ENCODE peak calls at places on chromosomes 7 and 10, in five cellular contexts. A, I, S, H and K are unnamed samples.

GRCh38 chr10:82150123-82150900 is 275.3 kb downstream of the NRG3 start:
- DNase-seq in A (peak; percentile 74), I (no peak), S (no peak), H (peak; percentile 83), K (peak; percentile 63)

GRCh38 chr7:131493559-131493958 is 62.9 kb downstream of the PODXL start:
- DNase-seq in A (no peak), I (no peak), S (no peak), H (no peak), K (no peak)

GRCh38 chr10:68598978-68599753 is 39.0 kb downstream of the TET1 start:
- DNase-seq in A (no peak), I (peak; percentile 43), S (no peak), H (no peak), K (no peak)

GRCh38 chr7:11593322-11593721 is 238.7 kb downstream of the THSD7A start:
- DNase-seq in A (no peak), I (no peak), S (no peak), H (no peak), K (no peak)

GRCh38 chr10:19498348-19499290 is 317.6 kb upstream of the PLXDC2 start:
- DNase-seq in A (no peak), I (no peak), S (no peak), H (no peak), K (no peak)

GRCh38 chr7:142626420-142627035 is 122.7 kb upstream of the PRSS1 start:
- DNase-seq in A (peak; percentile 66), I (peak; percentile 3), S (peak; percentile 77), H (no peak), K (peak; percentile 45)

GRCh38 chr10:58820862-58821559 is 308.3 kb downstream of the BICC1 start:
- DNase-seq in A (no peak), I (no peak), S (no peak), H (no peak), K (no peak)

GRCh38 chr7:152144557-152145245 is 119.2 kb downstream of the GALNT11 start:
- DNase-seq in A (no peak), I (no peak), S (peak; percentile 43), H (no peak), K (no peak)

GRCh38 chr7:70925411-70926115 is 206.4 kb upstream of the GALNT17 start:
- DNase-seq in A (no peak), I (no peak), S (no peak), H (no peak), K (peak; percentile 33)

GRCh38 chr7:28102778-28103177 is 77.8 kb downstream of the JAZF1 start:
- DNase-seq in A (no peak), I (no peak), S (no peak), H (no peak), K (no peak)

GRCh38 chr7:131753620-131754222 is 197.3 kb upstream of the PODXL start:
- DNase-seq in A (peak; percentile 3), I (no peak), S (no peak), H (peak; percentile 21), K (no peak)

GRCh38 chr7:20152511-20152910 is 64.7 kb downstream of the MACC1 start:
- DNase-seq in A (no peak), I (no peak), S (no peak), H (no peak), K (no peak)

GRCh38 chr7:158015403-158016116 is 572.1 kb downstream of the PTPRN2 start:
- DNase-seq in A (no peak), I (peak; percentile 31), S (no peak), H (no peak), K (no peak)

GRCh38 chr7:37833107-37833817 is 15.1 kb upstream of the NME8 start:
- DNase-seq in A (peak; percentile 38), I (peak; percentile 45), S (peak; percentile 56), H (peak; percentile 7), K (peak; percentile 48)

GRCh38 chr10:58704226-58705200 is 191.8 kb downstream of the BICC1 start:
- DNase-seq in A (no peak), I (no peak), S (no peak), H (no peak), K (no peak)

GRCh38 chr7:139681463-139681755 is 96.4 kb downstream of the HIPK2 start:
- DNase-seq in A (no peak), I (no peak), S (no peak), H (no peak), K (no peak)

GRCh38 chr10:131580674-131581073 is 269.2 kb upstream of the TCERG1L start:
- DNase-seq in A (no peak), I (no peak), S (no peak), H (no peak), K (no peak)

GRCh38 chr7:133985300-133985699 is 141.8 kb upstream of the LRGUK start:
- DNase-seq in A (no peak), I (no peak), S (no peak), H (no peak), K (no peak)

GRCh38 chr10:30553625-30554442 is 75.7 kb downstream of the LYZL2 start:
- DNase-seq in A (no peak), I (no peak), S (no peak), H (no peak), K (peak; percentile 8)

GRCh38 chr7:37065779-37066271 is 341.5 kb upstream of the AOAH start:
- DNase-seq in A (no peak), I (no peak), S (no peak), H (no peak), K (no peak)

GRCh38 chr10:78914060-78914378 is 154.7 kb upstream of the ZMIZ1 start:
- DNase-seq in A (no peak), I (no peak), S (no peak), H (no peak), K (no peak)

GRCh38 chr10:124509836-124510535 is 48.4 kb downstream of the LHPP start:
- DNase-seq in A (no peak), I (no peak), S (no peak), H (no peak), K (no peak)

GRCh38 chr10:77023396-77023795 is 614.2 kb downstream of the KCNMA1 start:
- DNase-seq in A (no peak), I (no peak), S (no peak), H (no peak), K (no peak)

GRCh38 chr7:79412915-79413314 is 40.6 kb downstream of the MAGI2 start:
- DNase-seq in A (no peak), I (no peak), S (no peak), H (no peak), K (no peak)

GRCh38 chr10:120229641-120230040 is 227.4 kb upstream of the PLPP4 start:
- DNase-seq in A (no peak), I (no peak), S (no peak), H (no peak), K (no peak)

GRCh38 chr7:29989257-29989995 is at the start of gene SCRN1:
- DNase-seq in A (peak; percentile 81), I (peak; percentile 54), S (peak; percentile 31), H (no peak), K (peak; percentile 42)

GRCh38 chr10:28263136-28263857 is 39.6 kb downstream of the MPP7 start:
- DNase-seq in A (no peak), I (no peak), S (no peak), H (no peak), K (no peak)

GRCh38 chr10:132360766-132361447 is 28.9 kb downstream of the LRRC27 start:
- DNase-seq in A (peak; percentile 15), I (no peak), S (peak; percentile 47), H (no peak), K (no peak)

GRCh38 chr7:11830582-11831382 is 1.2 kb downstream of the THSD7A start:
- DNase-seq in A (no peak), I (no peak), S (no peak), H (no peak), K (no peak)

GRCh38 chr10:13977861-13978843 is 352.6 kb downstream of the FRMD4A start:
- DNase-seq in A (no peak), I (no peak), S (no peak), H (no peak), K (no peak)

GRCh38 chr10:42969147-42969546 is 107.7 kb upstream of the RET start:
- DNase-seq in A (no peak), I (no peak), S (no peak), H (no peak), K (no peak)

GRCh38 chr10:6543431-6544005 is 36.6 kb downstream of the PRKCQ start:
- DNase-seq in A (peak; percentile 29), I (no peak), S (peak; percentile 75), H (no peak), K (no peak)

GRCh38 chr7:49980414-49980813 is 112.6 kb downstream of the ZPBP start:
- DNase-seq in A (peak; percentile 9), I (peak; percentile 8), S (peak; percentile 42), H (no peak), K (no peak)

GRCh38 chr7:155962191-155962967 is 150.1 kb upstream of the SHH start:
- DNase-seq in A (no peak), I (no peak), S (peak; percentile 49), H (no peak), K (no peak)

GRCh38 chr7:111363099-111363498 is 199.2 kb downstream of the IMMP2L start:
- DNase-seq in A (no peak), I (no peak), S (no peak), H (no peak), K (no peak)